ENCODE peak calls at places on chromosomes 3 and 15, in eight cellular contexts. C is NCI-H2081, J is NCI-H2171, A is M059J, O is activated gamma-delta T cell treated with Interleukin-2 at 50 U/mL for 16 hours, V is ecto neural progenitor cell, D is ovary, S is cerebellum. I is an unnamed sample.

GRCh38 chr3:82790307-82791097 is 1029.1 kb upstream of the GBE1 start:
- DNase-seq in V (no peak), D (no peak), O (no peak), J (no peak), A (no peak), C (no peak), S (no peak), I (no peak)

GRCh38 chr3:109355625-109356441 is 18.5 kb upstream of the DPPA4 start:
- DNase-seq in A (no peak), J (no peak), C (no peak), V (no peak), S (no peak), D (no peak), O (no peak), I (no peak)

GRCh38 chr15:48062476-48062875 is 58.3 kb upstream of the SLC24A5 start:
- DNase-seq in S (no peak), D (no peak), V (no peak), A (peak), C (peak), O (no peak), J (no peak), I (no peak)

GRCh38 chr3:155202626-155203025 is 90.9 kb downstream of the STRIT1 start:
- DNase-seq in D (no peak), J (no peak), S (no peak), O (no peak), V (no peak), C (no peak), A (no peak), I (no peak)

GRCh38 chr3:124993462-124993861 is 58.9 kb upstream of the MUC13 start:
- DNase-seq in D (no peak), O (no peak), J (no peak), C (no peak), S (no peak), A (no peak), V (no peak), I (peak)

GRCh38 chr3:12187448-12188327 is 29.0 kb upstream of the TIMP4 start:
- DNase-seq in V (no peak), D (peak), A (peak), C (no peak), O (no peak), S (no peak), J (no peak), I (peak)

GRCh38 chr3:146165844-146166243 is 4.9 kb upstream of the PLOD2 start:
- DNase-seq in S (no peak), J (no peak), V (no peak), C (no peak), A (no peak), D (no peak), O (no peak), I (no peak)

GRCh38 chr3:23071758-23072157 is 131.4 kb upstream of the UBE2E2 start:
- DNase-seq in V (no peak), A (no peak), O (no peak), D (no peak), S (no peak), J (no peak), C (no peak), I (no peak)

GRCh38 chr3:64836097-64836496 is 148.3 kb upstream of the ADAMTS9 start:
- DNase-seq in S (no peak), V (no peak), O (no peak), J (no peak), C (no peak), A (no peak), D (no peak), I (no peak)

GRCh38 chr3:141275032-141275422 is 43.4 kb downstream of the PXYLP1 start:
- DNase-seq in V (no peak), C (no peak), O (no peak), A (peak), S (no peak), D (no peak), J (no peak), I (peak)

GRCh38 chr3:133812872-133813271 is 7.3 kb downstream of the SRPRB start:
- DNase-seq in D (no peak), J (no peak), C (no peak), S (no peak), O (no peak), A (no peak), V (no peak), I (peak)

GRCh38 chr3:188092648-188093047 is 61.3 kb upstream of the LPP start:
- DNase-seq in O (no peak), A (no peak), J (no peak), C (no peak), V (no peak), D (no peak), S (no peak), I (peak)

GRCh38 chr3:22443834-22444233 is 692.8 kb upstream of the ZNF385D start:
- DNase-seq in O (no peak), V (no peak), S (no peak), J (no peak), D (no peak), A (no peak), C (no peak), I (no peak)

GRCh38 chr15:40063563-40064011 is 24.6 kb upstream of the SRP14 start:
- DNase-seq in D (no peak), C (no peak), O (no peak), A (peak), V (no peak), S (peak), J (no peak), I (peak)

GRCh38 chr3:129651316-129652202 is 45.1 kb upstream of the PLXND1 start:
- DNase-seq in O (no peak), S (peak), A (peak), D (peak), V (no peak), J (peak), C (no peak), I (peak)

GRCh38 chr15:87816811-87817210 is 439.7 kb downstream of the NTRK3 start:
- DNase-seq in V (no peak), O (no peak), D (no peak), A (peak), J (no peak), C (no peak), S (no peak), I (peak)

GRCh38 chr3:30699927-30700326 is 93.5 kb downstream of the TGFBR2 start:
- DNase-seq in A (no peak), C (no peak), D (no peak), O (no peak), V (no peak), S (no peak), J (no peak), I (no peak)

GRCh38 chr3:195133462-195133861 is 137.5 kb downstream of the XXYLT1 start:
- DNase-seq in O (no peak), J (peak), D (no peak), A (no peak), V (no peak), C (peak), S (no peak), I (peak)